ENCODE peak calls at places on chromosomes 5 and 9, in five cellular contexts. Z is OCI-M1; P is effector memory CD8-positive, alpha-beta T cell; A is stimulated activated CD4-positive, alpha-beta T cell treated with anti-CD3 and anti-CD28 coated beads, Interleukin-4, amount 100 ng/mL, for 24 hours; L is activated T-cell treated with anti-CD3 and anti-CD28 coated beads for 48 hours. K is an unnamed sample.
A peak's percentile ranks its signal among the peaks of the same experiment; 100 is the strongest.

GRCh38 chr9:136943291-136944093 is 1.0 kb downstream of the FBXW5 start:
- DNase-seq in Z (peak; percentile 62), P (no peak), A (no peak), L (peak; percentile 37), K (peak; percentile 21)

GRCh38 chr9:36250079-36250478 is 8.2 kb downstream of the GNE start:
- DNase-seq in Z (no peak), P (no peak), A (no peak), L (no peak), K (no peak)

GRCh38 chr5:135718151-135718550 is 116.3 kb upstream of the SLC25A48 start:
- DNase-seq in Z (no peak), P (no peak), A (no peak), L (no peak), K (peak; percentile 70)

GRCh38 chr9:135277219-135278201 is 190.0 kb downstream of the OLFM1 start:
- DNase-seq in Z (no peak), P (no peak), A (no peak), L (no peak), K (no peak)

GRCh38 chr5:156913719-156914370 is 49.2 kb downstream of the TIMD4 start:
- DNase-seq in Z (peak; percentile 36), P (peak; percentile 20), A (peak; percentile 23), L (no peak), K (no peak)

GRCh38 chr9:112705773-112706427 is 12.0 kb downstream of the INIP start:
- DNase-seq in Z (no peak), P (no peak), A (no peak), L (no peak), K (peak; percentile 53)

GRCh38 chr5:122330881-122331280 is 18.8 kb downstream of the SNCAIP start:
- DNase-seq in Z (no peak), P (no peak), A (no peak), L (no peak), K (no peak)

GRCh38 chr5:67002832-67003231 is 193.8 kb downstream of the CD180 start:
- DNase-seq in Z (peak; percentile 50), P (no peak), A (no peak), L (no peak), K (no peak)

GRCh38 chr9:91727316-91727861 is 222.6 kb downstream of the ROR2 start:
- DNase-seq in Z (peak; percentile 66), P (peak; percentile 11), A (peak; percentile 33), L (peak; percentile 31), K (peak; percentile 59)

GRCh38 chr5:103066346-103066745 is 53.6 kb downstream of the GIN1 start:
- DNase-seq in Z (peak; percentile 37), P (no peak), A (no peak), L (no peak), K (no peak)

K was measured in fibroblast of mammary gland.